ENCODE peak calls at places on chromosomes 7 and 10, in ten cellular contexts. Y is stimulated activated CD8-positive, alpha-beta memory T cell treated with anti-CD3 and anti-CD28 coated beads, Interleukin-7, amount 100 ng/mL, for 1 hour; Q is naive B cell; G is renal cortical epithelial cell; K is activated CD8-positive, alpha-beta memory T cell treated with anti-CD3 and anti-CD28 coated beads, Interleukin-2, amount 50 U/mL, for 4 hours; Z is NCI-H1092 treated with DMSO at 0.1 percent for 48 hours; X is hepatocyte; W is stimulated activated CD4-positive, alpha-beta T cell treated with anti-CD3 and anti-CD28 coated beads, Interleukin-4, amount 100 ng/mL, for 48 hours; T is neural progenitor cell; E is AG08396. H is an unnamed sample.

GRCh38 chr7:114875171-114875570 is 46.7 kb upstream of the MDFIC start:
- DNase-seq in E (no peak), K (no peak), T (no peak), Z (no peak), Q (no peak), G (no peak), X (no peak), W (no peak), Y (no peak), H (no peak)

GRCh38 chr10:102935939-102936605 is 18.0 kb downstream of the CNNM2 start:
- DNase-seq in T (no peak), X (no peak), Z (no peak), W (no peak), Q (no peak), E (no peak), K (no peak), G (no peak), Y (no peak), H (no peak)

GRCh38 chr7:41855798-41856197 is 152.9 kb upstream of the INHBA start:
- DNase-seq in Q (no peak), Y (no peak), G (no peak), T (no peak), X (no peak), Z (no peak), W (no peak), K (no peak), E (no peak), H (no peak)

GRCh38 chr7:151125459-151125834 is 39.2 kb downstream of the AGAP3 start:
- DNase-seq in Z (no peak), W (no peak), K (no peak), Y (no peak), T (peak), Q (no peak), E (peak), X (peak), G (no peak), H (no peak)

GRCh38 chr7:75611557-75612178 is 119.5 kb downstream of the SPDYE5 start:
- DNase-seq in X (no peak), T (peak), Y (no peak), G (peak), Z (no peak), E (peak), K (no peak), Q (no peak), W (no peak), H (no peak)

GRCh38 chr10:83541096-83541495 is 598.2 kb upstream of the GHITM start:
- DNase-seq in K (no peak), G (no peak), Y (no peak), W (no peak), E (no peak), Z (no peak), X (no peak), Q (no peak), T (no peak), H (no peak)

GRCh38 chr7:68507644-68508043 is 1090.6 kb upstream of the AUTS2 start:
- DNase-seq in W (no peak), Z (no peak), K (no peak), E (no peak), G (no peak), T (no peak), Y (no peak), X (no peak), Q (no peak), H (no peak)

GRCh38 chr7:74302745-74303221 is 13.6 kb downstream of the CLIP2 start:
- DNase-seq in E (no peak), X (no peak), Y (no peak), T (no peak), Q (no peak), K (no peak), Z (no peak), G (no peak), W (no peak), H (no peak)

GRCh38 chr10:30455816-30456215 is 21.8 kb downstream of the MAP3K8 start:
- DNase-seq in Y (no peak), Q (peak), W (no peak), K (no peak), T (no peak), G (no peak), Z (no peak), E (no peak), X (no peak), H (no peak)

GRCh38 chr7:111392976-111393762 is 169.1 kb downstream of the IMMP2L start:
- DNase-seq in E (no peak), W (no peak), G (peak), Q (no peak), Z (no peak), X (no peak), K (no peak), Y (no peak), T (peak), H (no peak)

GRCh38 chr7:4809691-4810090 is 34.3 kb downstream of the AP5Z1 start:
- DNase-seq in T (no peak), E (no peak), Y (no peak), G (peak), Q (no peak), W (no peak), K (no peak), X (no peak), Z (no peak), H (no peak)

GRCh38 chr7:120181499-120181898 is 91.5 kb upstream of the KCND2 start:
- DNase-seq in Z (no peak), X (no peak), K (no peak), T (no peak), Y (no peak), W (no peak), Q (no peak), G (no peak), E (no peak), H (no peak)

GRCh38 chr10:103967433-103968142 is 648 bp downstream of the SLK start:
- DNase-seq in E (peak), Q (peak), T (peak), K (no peak), W (no peak), X (peak), Y (no peak), G (no peak), Z (peak), H (peak)

GRCh38 chr7:127995157-127995865 is 35.9 kb downstream of the LRRC4 start:
- DNase-seq in Y (no peak), X (no peak), E (peak), T (no peak), K (no peak), Z (no peak), Q (no peak), W (no peak), G (no peak), H (no peak)

GRCh38 chr7:9889557-9889956 is 1084.1 kb upstream of the PHF14 start:
- DNase-seq in T (no peak), K (no peak), X (peak), W (no peak), Y (no peak), Q (no peak), E (no peak), G (no peak), Z (no peak), H (no peak)

GRCh38 chr7:150727381-150727780 is 9.8 kb upstream of the GIMAP5 start:
- DNase-seq in K (no peak), Y (no peak), G (peak), W (no peak), X (peak), Q (no peak), T (no peak), Z (no peak), E (no peak), H (no peak)

GRCh38 chr7:33909755-33910154 is 4.4 kb downstream of the BMPER start:
- DNase-seq in K (no peak), Q (no peak), Y (no peak), E (peak), W (no peak), X (no peak), Z (no peak), G (no peak), T (no peak), H (no peak)

GRCh38 chr10:116665541-116666125 is 44.9 kb downstream of the PNLIPRP2 start:
- DNase-seq in G (no peak), K (no peak), Y (no peak), X (no peak), W (no peak), E (peak), Q (no peak), T (no peak), Z (no peak), H (no peak)

GRCh38 chr7:137635132-137635531 is 211.6 kb downstream of the DGKI start:
- DNase-seq in W (no peak), G (no peak), Z (no peak), X (no peak), T (no peak), Q (no peak), Y (no peak), K (no peak), E (no peak), H (no peak)

GRCh38 chr7:116354171-116354545 is 143.8 kb downstream of the TES start:
- DNase-seq in K (no peak), X (peak), E (peak), G (no peak), Y (no peak), Z (no peak), T (no peak), W (no peak), Q (no peak), H (no peak)

GRCh38 chr7:158145370-158145769 is 442.3 kb downstream of the PTPRN2 start:
- DNase-seq in Q (no peak), Y (no peak), Z (no peak), E (no peak), X (no peak), K (no peak), T (no peak), G (no peak), W (no peak), H (no peak)

GRCh38 chr7:151727579-151728285 is 149.2 kb downstream of the PRKAG2 start:
- DNase-seq in Z (no peak), G (peak), T (peak), X (peak), Y (peak), E (peak), K (peak), Q (no peak), W (peak), H (no peak)

H was measured in natural killer cell treated with Interleukin-12 subunit alpha and Interleukin-12 subunit beta and Interleukin-15 and Interleukin-18, amount 100 ng/mL, for 72 hours.